ENCODE peak calls at places on chromosomes 11 and 22, in five cellular contexts. One of them, this sample, is unnamed.

GRCh38 chr11:122690801-122691649 is 35.5 kb downstream of the UBASH3B start:
- DNase-seq in GM12878: no peak
- DNase-seq in thoracic aorta: no peak
- DNase-seq in cardiac fibroblast: peak
- DNase-seq in CD8-positive, alpha-beta T cell: no peak
- DNase-seq in this sample: no peak

GRCh38 chr22:43681724-43682360 is 130.3 kb downstream of the EFCAB6 start:
- DNase-seq in GM12878: no peak
- DNase-seq in thoracic aorta: no peak
- DNase-seq in cardiac fibroblast: no peak
- DNase-seq in CD8-positive, alpha-beta T cell: no peak
- DNase-seq in this sample: no peak

GRCh38 chr11:60164550-60165075 is 18.3 kb downstream of the MS4A6A start:
- DNase-seq in GM12878: no peak
- DNase-seq in thoracic aorta: no peak
- DNase-seq in cardiac fibroblast: no peak
- DNase-seq in CD8-positive, alpha-beta T cell: no peak
- DNase-seq in this sample: peak

GRCh38 chr11:113370634-113371033 is 16.9 kb upstream of the ANKK1 start:
- DNase-seq in GM12878: no peak
- DNase-seq in thoracic aorta: no peak
- DNase-seq in cardiac fibroblast: no peak
- DNase-seq in CD8-positive, alpha-beta T cell: no peak
- DNase-seq in this sample: no peak

GRCh38 chr11:1192741-1193325 is 30.0 kb upstream of the MUC5B start:
- DNase-seq in GM12878: no peak
- DNase-seq in thoracic aorta: no peak
- DNase-seq in cardiac fibroblast: no peak
- DNase-seq in CD8-positive, alpha-beta T cell: no peak
- DNase-seq in this sample: no peak

GRCh38 chr11:12602421-12602820 is 71.8 kb upstream of the TEAD1 start:
- DNase-seq in GM12878: no peak
- DNase-seq in thoracic aorta: no peak
- DNase-seq in cardiac fibroblast: peak
- DNase-seq in CD8-positive, alpha-beta T cell: no peak
- DNase-seq in this sample: no peak

GRCh38 chr11:67307545-67308001 is 4.2 kb downstream of the SSH3 start:
- DNase-seq in GM12878: no peak
- DNase-seq in thoracic aorta: no peak
- DNase-seq in cardiac fibroblast: no peak
- DNase-seq in CD8-positive, alpha-beta T cell: no peak
- DNase-seq in this sample: no peak

GRCh38 chr11:58762284-58763119 is 30.8 kb upstream of the GLYAT start:
- DNase-seq in GM12878: no peak
- DNase-seq in thoracic aorta: no peak
- DNase-seq in cardiac fibroblast: no peak
- DNase-seq in CD8-positive, alpha-beta T cell: no peak
- DNase-seq in this sample: no peak

GRCh38 chr11:875769-876301 is 33.2 kb downstream of the TSPAN4 start:
- DNase-seq in GM12878: no peak
- DNase-seq in thoracic aorta: no peak
- DNase-seq in cardiac fibroblast: no peak
- DNase-seq in CD8-positive, alpha-beta T cell: no peak
- DNase-seq in this sample: no peak

GRCh38 chr11:80587906-80588305 is 1147.1 kb upstream of the TENM4 start:
- DNase-seq in GM12878: no peak
- DNase-seq in thoracic aorta: no peak
- DNase-seq in cardiac fibroblast: no peak
- DNase-seq in CD8-positive, alpha-beta T cell: no peak
- DNase-seq in this sample: no peak

GRCh38 chr22:37211075-37211852 is 1.0 kb downstream of the SSTR3 start:
- DNase-seq in GM12878: no peak
- DNase-seq in thoracic aorta: no peak
- DNase-seq in cardiac fibroblast: no peak
- DNase-seq in CD8-positive, alpha-beta T cell: no peak
- DNase-seq in this sample: no peak

GRCh38 chr11:1457856-1458255 is 28.7 kb downstream of the MOB2 start:
- DNase-seq in GM12878: no peak
- DNase-seq in thoracic aorta: no peak
- DNase-seq in cardiac fibroblast: no peak
- DNase-seq in CD8-positive, alpha-beta T cell: no peak
- DNase-seq in this sample: no peak

GRCh38 chr22:46480396-46480795 is 57.0 kb downstream of the CELSR1 start:
- DNase-seq in GM12878: no peak
- DNase-seq in thoracic aorta: no peak
- DNase-seq in cardiac fibroblast: no peak
- DNase-seq in CD8-positive, alpha-beta T cell: no peak
- DNase-seq in this sample: no peak

GRCh38 chr11:68206211-68206610 is 6.9 kb downstream of the KMT5B start:
- DNase-seq in GM12878: no peak
- DNase-seq in thoracic aorta: no peak
- DNase-seq in cardiac fibroblast: peak
- DNase-seq in CD8-positive, alpha-beta T cell: no peak
- DNase-seq in this sample: peak

GRCh38 chr22:45212992-45213751 is 27.5 kb downstream of the KIAA0930 start:
- DNase-seq in GM12878: no peak
- DNase-seq in thoracic aorta: peak
- DNase-seq in cardiac fibroblast: peak
- DNase-seq in CD8-positive, alpha-beta T cell: no peak
- DNase-seq in this sample: no peak

GRCh38 chr22:38843716-38844660 is at the start of gene NPTXR:
- DNase-seq in GM12878: no peak
- DNase-seq in thoracic aorta: no peak
- DNase-seq in cardiac fibroblast: peak
- DNase-seq in CD8-positive, alpha-beta T cell: peak
- DNase-seq in this sample: no peak

GRCh38 chr11:41050791-41051190 is 408.7 kb downstream of the LRRC4C start:
- DNase-seq in GM12878: no peak
- DNase-seq in thoracic aorta: no peak
- DNase-seq in cardiac fibroblast: no peak
- DNase-seq in CD8-positive, alpha-beta T cell: no peak
- DNase-seq in this sample: no peak

GRCh38 chr11:41044747-41045146 is 414.7 kb downstream of the LRRC4C start:
- DNase-seq in GM12878: no peak
- DNase-seq in thoracic aorta: no peak
- DNase-seq in cardiac fibroblast: no peak
- DNase-seq in CD8-positive, alpha-beta T cell: no peak
- DNase-seq in this sample: no peak

GRCh38 chr11:41051919-41052630 is 407.4 kb downstream of the LRRC4C start:
- DNase-seq in GM12878: no peak
- DNase-seq in thoracic aorta: no peak
- DNase-seq in cardiac fibroblast: no peak
- DNase-seq in CD8-positive, alpha-beta T cell: no peak
- DNase-seq in this sample: no peak

DNA sequence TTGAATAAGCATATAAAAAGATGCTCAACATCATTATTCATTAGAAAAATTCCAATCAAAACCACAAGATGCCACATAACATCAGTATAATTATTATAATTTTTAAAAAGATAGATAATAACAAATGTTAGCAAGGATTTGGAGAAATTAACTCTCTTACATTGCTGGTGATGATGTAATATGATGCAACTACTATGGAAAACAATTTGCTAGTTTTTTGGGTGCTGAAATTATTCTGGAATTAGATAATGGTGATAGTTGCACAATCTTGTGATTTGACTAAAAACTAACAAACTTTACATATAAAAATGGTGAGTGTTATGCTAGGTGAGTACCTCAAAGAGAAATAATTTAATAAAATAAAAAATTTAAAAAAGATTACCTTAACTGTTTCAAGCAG is 412.2 kb downstream of the LRRC4C start:
- DNase-seq in GM12878: no peak
- DNase-seq in thoracic aorta: no peak
- DNase-seq in cardiac fibroblast: no peak
- DNase-seq in CD8-positive, alpha-beta T cell: no peak
- DNase-seq in this sample: no peak
- H3K4me3 ChIP-seq in GM12878: no peak
- H3K4me3 ChIP-seq in thoracic aorta: no peak
- H3K4me3 ChIP-seq in cardiac fibroblast: no peak
- H3K4me3 ChIP-seq in CD8-positive, alpha-beta T cell: no peak
- H3K4me3 ChIP-seq in this sample: no peak

GRCh38 chr11:121105851-121106250 is 4.8 kb downstream of the TECTA start:
- DNase-seq in GM12878: no peak
- DNase-seq in thoracic aorta: no peak
- DNase-seq in cardiac fibroblast: no peak
- DNase-seq in CD8-positive, alpha-beta T cell: no peak
- DNase-seq in this sample: no peak

GRCh38 chr11:121100943-121101342 is at the start of gene TECTA:
- DNase-seq in GM12878: no peak
- DNase-seq in thoracic aorta: no peak
- DNase-seq in cardiac fibroblast: no peak
- DNase-seq in CD8-positive, alpha-beta T cell: no peak
- DNase-seq in this sample: no peak

GRCh38 chr11:121106812-121107211 is 5.8 kb downstream of the TECTA start:
- DNase-seq in GM12878: no peak
- DNase-seq in thoracic aorta: no peak
- DNase-seq in cardiac fibroblast: no peak
- DNase-seq in CD8-positive, alpha-beta T cell: no peak
- DNase-seq in this sample: no peak

GRCh38 chr11:121105063-121105480 is 4.0 kb downstream of the TECTA start:
- DNase-seq in GM12878: no peak
- DNase-seq in thoracic aorta: no peak
- DNase-seq in cardiac fibroblast: peak
- DNase-seq in CD8-positive, alpha-beta T cell: no peak
- DNase-seq in this sample: no peak

GRCh38 chr11:121104223-121104831 is 3.3 kb downstream of the TECTA start:
- DNase-seq in GM12878: no peak
- DNase-seq in thoracic aorta: no peak
- DNase-seq in cardiac fibroblast: no peak
- DNase-seq in CD8-positive, alpha-beta T cell: no peak
- DNase-seq in this sample: peak
- TF ChIP-seq CTCF in GM12878: peak
- TF ChIP-seq CTCF in thoracic aorta: no peak
- TF ChIP-seq CTCF in cardiac fibroblast: peak
- TF ChIP-seq CTCF in CD8-positive, alpha-beta T cell: no peak
- TF ChIP-seq CTCF in this sample: no peak

GRCh38 chr11:75553182-75553581 is 8.9 kb upstream of the SERPINH1 start:
- DNase-seq in GM12878: no peak
- DNase-seq in thoracic aorta: no peak
- DNase-seq in cardiac fibroblast: no peak
- DNase-seq in CD8-positive, alpha-beta T cell: no peak
- DNase-seq in this sample: no peak

GRCh38 chr11:75557649-75558494 is 4.2 kb upstream of the SERPINH1 start:
- DNase-seq in GM12878: no peak
- DNase-seq in thoracic aorta: no peak
- DNase-seq in cardiac fibroblast: peak
- DNase-seq in CD8-positive, alpha-beta T cell: no peak
- DNase-seq in this sample: no peak

GRCh38 chr11:75553889-75554257 is 8.2 kb upstream of the SERPINH1 start:
- DNase-seq in GM12878: no peak
- DNase-seq in thoracic aorta: no peak
- DNase-seq in cardiac fibroblast: no peak
- DNase-seq in CD8-positive, alpha-beta T cell: no peak
- DNase-seq in this sample: no peak

GRCh38 chr11:75555079-75555811 is 6.8 kb upstream of the SERPINH1 start:
- DNase-seq in GM12878: no peak
- DNase-seq in thoracic aorta: no peak
- DNase-seq in cardiac fibroblast: no peak
- DNase-seq in CD8-positive, alpha-beta T cell: no peak
- DNase-seq in this sample: no peak

GRCh38 chr11:75554258-75555022 is 7.6 kb upstream of the SERPINH1 start:
- DNase-seq in GM12878: no peak
- DNase-seq in thoracic aorta: peak
- DNase-seq in cardiac fibroblast: peak
- DNase-seq in CD8-positive, alpha-beta T cell: no peak
- DNase-seq in this sample: no peak
- H3K4me3 ChIP-seq in GM12878: no peak
- H3K4me3 ChIP-seq in thoracic aorta: peak
- H3K4me3 ChIP-seq in cardiac fibroblast: peak
- H3K4me3 ChIP-seq in CD8-positive, alpha-beta T cell: no peak
- H3K4me3 ChIP-seq in this sample: no peak

GRCh38 chr11:44949160-44950035 is 1.3 kb downstream of the TP53I11 start:
- DNase-seq in GM12878: no peak
- DNase-seq in thoracic aorta: no peak
- DNase-seq in cardiac fibroblast: peak
- DNase-seq in CD8-positive, alpha-beta T cell: no peak
- DNase-seq in this sample: peak
- TF ChIP-seq CTCF in GM12878: no peak
- TF ChIP-seq CTCF in thoracic aorta: no peak
- TF ChIP-seq CTCF in cardiac fibroblast: peak
- TF ChIP-seq CTCF in CD8-positive, alpha-beta T cell: peak
- TF ChIP-seq CTCF in this sample: peak